ENCODE peak calls at places on chromosomes 11 and 22, in four cellular contexts. B, D, I and U are unnamed samples.

GRCh38 chr22:19757140-19757984 is 3.2 kb upstream of the TBX1 start:
- DNase-seq in I (peak), B (no peak), D (peak), U (no peak)

GRCh38 chr22:41350087-41350486 is 31.7 kb upstream of the TEF start:
- DNase-seq in B (no peak), I (no peak), D (no peak), U (no peak)

GRCh38 chr11:57410287-57410686 is 16.6 kb downstream of the SLC43A3 start:
- DNase-seq in D (no peak), I (no peak), B (peak), U (peak)

GRCh38 chr22:44175676-44176075 is 5.0 kb upstream of the PARVG start:
- DNase-seq in B (no peak), I (no peak), D (no peak), U (no peak)

GRCh38 chr11:6350070-6350469 is 29.8 kb upstream of the CAVIN3 start:
- DNase-seq in B (no peak), I (no peak), D (no peak), U (no peak)

GRCh38 chr11:36600155-36600554 is 2.1 kb upstream of the RAG2 start:
- DNase-seq in D (no peak), I (peak), B (no peak), U (no peak)

GRCh38 chr11:121383726-121384125 is 68.4 kb upstream of the SORL1 start:
- DNase-seq in B (no peak), D (no peak), I (no peak), U (no peak)

GRCh38 chr11:57167125-57167839 is 14.5 kb upstream of the LRRC55 start:
- DNase-seq in D (no peak), B (no peak), I (peak), U (no peak)

GRCh38 chr11:121236115-121237001 is 56.2 kb upstream of the SC5D start:
- DNase-seq in B (no peak), I (peak), D (no peak), U (no peak)

GRCh38 chr22:16962501-16962900 is 45.5 kb downstream of the GAB4 start:
- DNase-seq in D (no peak), B (no peak), I (no peak), U (no peak)

GRCh38 chr11:79265756-79266322 is 175.0 kb downstream of the TENM4 start:
- DNase-seq in B (no peak), I (no peak), D (no peak), U (no peak)

GRCh38 chr22:46111645-46112306 is 38.5 kb upstream of the PPARA start:
- DNase-seq in B (no peak), D (no peak), I (peak), U (no peak)

GRCh38 chr11:87628161-87628560 is 547.1 kb downstream of the RAB38 start:
- DNase-seq in B (no peak), I (peak), D (no peak), U (no peak)

DNA sequence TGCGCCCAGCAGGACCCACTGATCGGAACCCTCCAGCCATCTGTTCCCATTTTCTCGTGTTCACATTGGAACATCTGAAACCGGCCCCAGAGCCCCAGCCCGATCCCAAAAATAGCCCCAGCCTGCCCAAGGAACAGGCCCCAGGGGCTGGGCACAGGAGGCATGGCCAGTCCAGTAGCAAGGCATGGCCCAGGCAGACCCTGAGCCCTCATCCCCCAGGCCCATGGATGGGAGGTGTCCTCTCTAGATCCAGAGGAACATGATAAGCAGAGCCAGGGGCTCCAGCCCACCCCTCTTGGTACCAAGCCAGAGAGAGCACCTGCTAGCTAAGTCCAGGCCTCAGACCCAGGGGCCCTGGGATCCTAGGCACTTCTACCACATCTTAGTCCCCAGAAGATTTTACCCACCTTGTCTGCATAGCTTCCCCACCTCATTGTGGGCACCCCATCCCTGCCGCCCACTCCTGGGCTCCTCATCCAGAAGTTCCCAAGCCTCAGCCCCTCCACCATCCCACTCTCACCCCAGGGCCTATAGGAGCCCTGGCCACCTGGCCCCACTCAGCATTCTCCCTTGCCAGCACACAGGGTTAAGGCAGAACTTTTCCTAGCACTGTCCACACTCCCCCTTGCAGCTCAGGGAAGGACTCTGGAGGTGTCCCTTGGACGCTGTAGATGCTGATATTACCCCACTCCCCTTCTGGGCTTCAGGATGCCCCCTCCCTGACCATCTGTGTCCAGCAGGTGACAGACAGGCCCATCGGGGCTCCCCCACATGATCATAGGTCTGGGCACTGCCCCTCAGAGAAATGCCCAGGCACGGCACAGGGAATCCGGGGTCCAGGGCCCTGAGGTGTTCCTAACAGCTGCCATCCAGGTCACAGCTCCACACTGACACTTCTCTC is 9.5 kb downstream of the BCL9L start:
- DNase-seq in B (no peak), D (no peak), I (no peak), U (no peak)
- H3K4me3 ChIP-seq in B (peak), D (no peak), I (peak), U (no peak)

DNA sequence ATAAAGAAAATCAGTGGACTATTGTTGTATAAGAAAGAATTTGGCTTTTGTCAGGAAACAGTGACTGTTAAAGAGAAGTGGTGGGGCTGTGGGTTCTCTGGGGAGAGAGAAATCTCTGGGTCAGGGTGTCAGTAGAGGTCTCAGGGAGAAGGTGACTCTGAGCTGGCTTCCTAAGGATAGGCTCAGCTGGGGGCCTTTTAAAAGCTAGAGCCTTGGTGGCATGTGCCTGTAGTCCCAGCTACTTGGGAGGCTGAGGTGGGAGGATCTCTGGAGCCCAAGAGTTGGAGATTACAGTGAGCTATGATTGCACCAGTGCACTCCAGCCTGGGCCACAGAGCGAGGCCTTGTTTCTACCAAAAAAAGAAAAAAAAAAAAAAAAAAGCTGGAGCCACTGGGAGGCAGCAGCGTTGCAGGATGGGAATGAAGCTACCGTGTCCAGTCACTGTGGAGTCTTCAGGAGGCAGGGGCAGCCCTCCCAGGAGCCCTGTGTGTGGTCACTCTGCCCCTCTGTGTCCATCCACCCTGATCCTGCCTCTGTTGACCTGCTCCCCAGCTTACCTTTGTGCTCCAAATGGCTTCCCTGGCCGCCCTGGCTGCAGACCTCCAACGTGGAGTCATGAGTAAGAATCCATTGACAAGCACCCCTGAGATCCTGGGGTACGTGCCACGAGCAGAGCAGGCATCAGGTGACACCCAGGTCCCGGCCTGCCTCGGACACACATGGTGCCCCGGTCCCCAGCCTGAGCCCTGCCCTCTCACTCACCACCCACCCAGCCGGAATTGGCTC is 5.4 kb upstream of the MIF start:
- DNase-seq in B (no peak), D (no peak), I (peak), U (no peak)
- TF ChIP-seq CTCF in B (peak), D (peak), I (peak), U (peak)

GRCh38 chr11:46107408-46107718 is 13.9 kb downstream of the PHF21A start:
- DNase-seq in D (no peak), B (no peak), I (no peak), U (no peak)
- H3K4me3 ChIP-seq in D (no peak), B (no peak), I (no peak), U (no peak)

GRCh38 chr11:30596832-30597231 is 10.7 kb upstream of the MPPED2 start:
- DNase-seq in I (no peak), B (no peak), D (no peak), U (no peak)
- TF ChIP-seq CTCF in I (no peak), B (no peak), D (no peak), U (no peak)

DNA sequence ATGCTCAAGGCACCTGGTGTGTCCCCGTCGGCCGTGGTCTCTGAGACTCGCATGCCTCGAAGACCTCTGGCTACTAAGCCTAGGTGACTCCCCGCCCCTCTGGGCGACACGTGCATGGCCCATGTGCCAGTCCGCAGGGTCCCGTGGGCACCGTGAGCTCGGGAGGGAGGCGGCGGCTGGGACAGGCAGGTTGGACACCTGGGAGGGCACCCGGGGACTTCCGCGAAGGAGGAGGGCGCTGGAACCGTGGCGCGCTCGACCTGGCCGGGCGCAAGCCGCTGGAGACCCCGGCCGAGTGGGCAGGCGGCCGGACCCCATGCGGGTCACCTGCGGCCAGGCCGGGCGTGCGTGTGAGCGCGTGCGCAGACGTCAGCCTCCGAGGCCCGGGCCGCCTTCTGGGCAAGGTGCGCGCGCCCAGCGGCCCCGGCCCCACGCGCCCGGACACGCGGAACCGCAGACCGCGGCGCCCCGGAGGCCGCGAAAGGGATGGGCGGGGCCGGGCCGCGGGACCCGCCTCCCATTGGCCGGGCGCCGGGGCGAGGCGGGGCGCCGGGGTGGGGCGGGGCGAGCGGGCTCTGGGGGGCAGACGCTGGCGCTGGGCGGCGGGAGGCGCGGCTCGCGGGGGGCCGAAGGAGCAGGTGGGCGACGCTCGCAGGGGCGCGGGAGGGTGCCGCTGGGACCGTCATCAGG is 576 bp upstream of the RASD2 start:
- DNase-seq in B (no peak), I (peak), D (peak), U (no peak)
- H3K4me3 ChIP-seq in B (peak), I (peak), D (peak), U (peak)

DNA sequence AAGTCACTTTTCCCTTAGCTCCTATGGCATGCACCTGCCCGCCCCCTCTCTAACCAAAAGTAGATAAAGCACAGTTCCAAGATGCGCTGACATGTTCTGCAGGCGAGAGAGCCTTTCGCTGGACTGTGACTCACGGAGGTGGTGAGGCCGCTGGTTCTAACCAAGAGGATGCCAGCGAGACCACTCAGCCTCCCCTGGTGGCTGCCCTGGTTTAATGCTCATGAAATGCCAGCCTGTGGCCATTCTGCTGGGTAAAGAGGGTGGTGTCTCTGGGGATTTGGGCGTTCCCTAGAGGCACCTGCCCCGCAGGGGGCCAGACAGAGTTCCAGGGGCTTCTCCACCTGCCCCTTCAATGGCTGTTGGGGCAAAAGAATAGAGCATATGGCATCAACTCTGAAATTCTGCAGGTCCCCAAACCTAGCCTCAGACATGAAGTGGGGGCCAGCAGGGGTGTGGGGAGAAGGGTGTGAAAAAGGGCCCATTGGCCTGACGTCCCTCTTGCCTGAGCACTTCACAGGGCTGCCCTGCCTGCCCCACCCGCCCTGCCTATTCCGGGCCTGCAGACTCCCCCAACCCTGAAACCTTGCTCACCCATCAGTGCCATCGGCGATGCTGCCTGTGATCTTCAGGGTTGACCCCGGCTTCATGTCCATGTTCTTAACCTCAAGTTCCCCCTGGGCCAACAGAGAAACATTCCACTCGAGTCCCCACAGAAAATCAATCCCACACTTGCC is 8.5 kb downstream of the LGALS2 start:
- DNase-seq in B (no peak), I (no peak), D (no peak), U (no peak)
- TF ChIP-seq CTCF in B (peak), I (no peak), D (no peak), U (peak)

DNA sequence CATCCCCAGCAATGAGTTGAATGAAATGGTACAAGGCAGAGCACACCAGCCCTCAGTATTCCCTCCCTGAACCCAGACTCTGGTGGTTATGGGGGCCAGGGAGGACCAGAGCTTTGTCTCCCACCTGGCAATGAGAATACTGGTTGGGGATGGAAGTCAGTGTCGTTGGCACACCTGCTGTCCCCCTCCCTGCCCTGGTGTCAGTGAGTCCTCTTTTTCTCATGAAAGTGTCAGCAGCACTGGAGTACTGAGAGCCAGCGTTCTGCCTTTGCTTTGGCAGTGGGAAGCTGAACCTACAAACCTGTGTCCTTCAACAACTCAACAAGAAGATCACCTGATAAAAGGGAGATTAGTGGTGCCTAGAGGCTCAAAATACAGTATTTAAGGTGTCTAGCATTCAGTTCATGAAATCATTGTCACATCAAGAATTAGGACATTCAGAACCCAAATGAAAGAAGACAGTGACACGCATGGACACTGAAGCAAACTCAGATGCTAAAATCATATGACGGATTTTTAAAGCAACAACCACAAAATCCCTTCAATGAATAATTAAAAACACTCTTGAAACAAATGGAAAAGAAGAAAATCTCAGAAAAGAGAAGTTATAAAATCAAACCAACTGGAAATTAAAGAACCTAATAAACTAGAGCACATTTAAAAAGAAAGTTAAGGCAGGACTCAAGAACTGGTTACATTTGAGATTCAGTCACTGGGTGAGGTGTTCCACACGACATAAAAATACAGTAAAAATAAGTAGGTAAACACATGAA is 77.5 kb upstream of the VPREB1 start:
- DNase-seq in I (no peak), B (no peak), D (peak), U (no peak)
- H3K4me3 ChIP-seq in I (no peak), B (no peak), D (peak), U (no peak)

GRCh38 chr11:98453378-98453777 is 567.4 kb upstream of the CNTN5 start:
- DNase-seq in I (no peak), B (no peak), D (no peak), U (no peak)

GRCh38 chr11:98456281-98456680 is 564.5 kb upstream of the CNTN5 start:
- DNase-seq in D (no peak), B (no peak), I (no peak), U (no peak)

GRCh38 chr11:98455500-98456186 is 565.1 kb upstream of the CNTN5 start:
- DNase-seq in I (peak), D (no peak), B (no peak), U (no peak)
- TF ChIP-seq CTCF in I (peak), D (no peak), B (no peak), U (no peak)

DNA sequence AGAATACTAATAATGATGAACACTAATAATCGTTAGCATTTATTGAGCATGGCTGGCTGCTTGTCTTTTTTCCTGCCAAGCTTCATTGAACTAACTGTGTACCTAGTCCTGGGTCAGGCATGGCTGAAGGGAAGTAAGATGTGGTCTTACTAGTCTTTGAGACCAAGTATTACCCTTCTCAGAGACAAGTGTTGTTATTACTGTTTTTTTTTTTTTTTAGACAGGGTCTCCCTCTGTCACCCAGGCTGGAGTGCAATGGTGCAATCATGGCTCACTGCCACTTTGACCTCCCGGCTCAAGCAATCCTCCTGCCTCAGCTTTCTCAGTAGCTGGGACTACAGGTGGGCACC is 4.6 kb downstream of the ST14 start:
- DNase-seq in B (no peak), I (no peak), D (no peak), U (no peak)
- H3K4me3 ChIP-seq in B (no peak), I (no peak), D (peak), U (no peak)